ENCODE peak calls at places on chromosomes 7 and 10, in nine cellular contexts. One of them, this sample, is unnamed.

GRCh38 chr7:121329460-121330052 is 756 bp downstream of the WNT16 start:
- DNase-seq in stimulated activated CD4-positive, alpha-beta T cell treated with anti-CD3 and anti-CD28 coated beads, Interleukin-1b, Interleukin-23, amount 100 ng/mL, for 4 hours: no peak
- DNase-seq in lower lobe of right lung: peak
- DNase-seq in T-helper 1 cell: no peak
- DNase-seq in fibroblast of lung: no peak
- DNase-seq in NCI-H446: no peak
- DNase-seq in stimulated activated naive CD4-positive, alpha-beta T cell: no peak
- DNase-seq in NCI-H774: no peak
- DNase-seq in amniotic epithelial cell: no peak
- DNase-seq in this sample: no peak

GRCh38 chr7:90706067-90706716 is 110.1 kb downstream of the CDK14 start:
- DNase-seq in stimulated activated CD4-positive, alpha-beta T cell treated with anti-CD3 and anti-CD28 coated beads, Interleukin-1b, Interleukin-23, amount 100 ng/mL, for 4 hours: no peak
- DNase-seq in T-helper 1 cell: no peak
- DNase-seq in NCI-H446: no peak
- DNase-seq in stimulated activated naive CD4-positive, alpha-beta T cell: no peak
- DNase-seq in NCI-H774: peak
- DNase-seq in fibroblast of lung: peak
- DNase-seq in amniotic epithelial cell: peak
- DNase-seq in lower lobe of right lung: no peak
- DNase-seq in this sample: no peak

GRCh38 chr10:77967611-77968022 is 41.1 kb upstream of the DLG5 start:
- DNase-seq in NCI-H446: no peak
- DNase-seq in NCI-H774: no peak
- DNase-seq in stimulated activated CD4-positive, alpha-beta T cell treated with anti-CD3 and anti-CD28 coated beads, Interleukin-1b, Interleukin-23, amount 100 ng/mL, for 4 hours: no peak
- DNase-seq in T-helper 1 cell: no peak
- DNase-seq in lower lobe of right lung: no peak
- DNase-seq in stimulated activated naive CD4-positive, alpha-beta T cell: no peak
- DNase-seq in fibroblast of lung: no peak
- DNase-seq in amniotic epithelial cell: no peak
- DNase-seq in this sample: no peak

GRCh38 chr10:17199351-17199804 is 2.1 kb downstream of the TRDMT1 start:
- DNase-seq in NCI-H446: no peak
- DNase-seq in NCI-H774: no peak
- DNase-seq in amniotic epithelial cell: peak
- DNase-seq in stimulated activated naive CD4-positive, alpha-beta T cell: no peak
- DNase-seq in T-helper 1 cell: no peak
- DNase-seq in stimulated activated CD4-positive, alpha-beta T cell treated with anti-CD3 and anti-CD28 coated beads, Interleukin-1b, Interleukin-23, amount 100 ng/mL, for 4 hours: no peak
- DNase-seq in fibroblast of lung: peak
- DNase-seq in lower lobe of right lung: no peak
- DNase-seq in this sample: no peak

GRCh38 chr10:66353422-66353821 is 572.4 kb upstream of the LRRTM3 start:
- DNase-seq in fibroblast of lung: no peak
- DNase-seq in amniotic epithelial cell: no peak
- DNase-seq in NCI-H774: no peak
- DNase-seq in T-helper 1 cell: no peak
- DNase-seq in stimulated activated naive CD4-positive, alpha-beta T cell: no peak
- DNase-seq in NCI-H446: no peak
- DNase-seq in lower lobe of right lung: no peak
- DNase-seq in stimulated activated CD4-positive, alpha-beta T cell treated with anti-CD3 and anti-CD28 coated beads, Interleukin-1b, Interleukin-23, amount 100 ng/mL, for 4 hours: no peak
- DNase-seq in this sample: no peak

GRCh38 chr7:17130281-17131059 is 168.0 kb upstream of the AHR start:
- DNase-seq in amniotic epithelial cell: peak
- DNase-seq in fibroblast of lung: peak
- DNase-seq in lower lobe of right lung: no peak
- DNase-seq in stimulated activated naive CD4-positive, alpha-beta T cell: no peak
- DNase-seq in T-helper 1 cell: no peak
- DNase-seq in NCI-H446: no peak
- DNase-seq in NCI-H774: no peak
- DNase-seq in stimulated activated CD4-positive, alpha-beta T cell treated with anti-CD3 and anti-CD28 coated beads, Interleukin-1b, Interleukin-23, amount 100 ng/mL, for 4 hours: no peak
- DNase-seq in this sample: no peak

GRCh38 chr7:26369519-26370385 is 78.1 kb downstream of the SNX10 start:
- DNase-seq in NCI-H446: peak
- DNase-seq in lower lobe of right lung: no peak
- DNase-seq in NCI-H774: peak
- DNase-seq in stimulated activated naive CD4-positive, alpha-beta T cell: no peak
- DNase-seq in fibroblast of lung: peak
- DNase-seq in stimulated activated CD4-positive, alpha-beta T cell treated with anti-CD3 and anti-CD28 coated beads, Interleukin-1b, Interleukin-23, amount 100 ng/mL, for 4 hours: peak
- DNase-seq in amniotic epithelial cell: peak
- DNase-seq in T-helper 1 cell: peak
- DNase-seq in this sample: no peak

GRCh38 chr10:68938884-68939283 is 17.1 kb upstream of the DDX21 start:
- DNase-seq in NCI-H774: no peak
- DNase-seq in T-helper 1 cell: no peak
- DNase-seq in lower lobe of right lung: no peak
- DNase-seq in NCI-H446: no peak
- DNase-seq in stimulated activated CD4-positive, alpha-beta T cell treated with anti-CD3 and anti-CD28 coated beads, Interleukin-1b, Interleukin-23, amount 100 ng/mL, for 4 hours: no peak
- DNase-seq in fibroblast of lung: no peak
- DNase-seq in stimulated activated naive CD4-positive, alpha-beta T cell: no peak
- DNase-seq in amniotic epithelial cell: no peak
- DNase-seq in this sample: no peak

GRCh38 chr7:113087278-113087998 is 811 bp upstream of the GPR85 start:
- DNase-seq in amniotic epithelial cell: peak
- DNase-seq in stimulated activated naive CD4-positive, alpha-beta T cell: no peak
- DNase-seq in fibroblast of lung: peak
- DNase-seq in T-helper 1 cell: no peak
- DNase-seq in NCI-H774: peak
- DNase-seq in NCI-H446: no peak
- DNase-seq in lower lobe of right lung: no peak
- DNase-seq in stimulated activated CD4-positive, alpha-beta T cell treated with anti-CD3 and anti-CD28 coated beads, Interleukin-1b, Interleukin-23, amount 100 ng/mL, for 4 hours: no peak
- DNase-seq in this sample: peak

GRCh38 chr10:74728225-74728624 is 98.2 kb upstream of the KAT6B start:
- DNase-seq in NCI-H446: no peak
- DNase-seq in fibroblast of lung: no peak
- DNase-seq in lower lobe of right lung: no peak
- DNase-seq in NCI-H774: no peak
- DNase-seq in amniotic epithelial cell: no peak
- DNase-seq in stimulated activated naive CD4-positive, alpha-beta T cell: no peak
- DNase-seq in stimulated activated CD4-positive, alpha-beta T cell treated with anti-CD3 and anti-CD28 coated beads, Interleukin-1b, Interleukin-23, amount 100 ng/mL, for 4 hours: no peak
- DNase-seq in T-helper 1 cell: no peak
- DNase-seq in this sample: no peak

GRCh38 chr7:105493928-105494325 is 28.1 kb downstream of the PUS7 start:
- DNase-seq in amniotic epithelial cell: peak
- DNase-seq in NCI-H446: no peak
- DNase-seq in fibroblast of lung: peak
- DNase-seq in T-helper 1 cell: no peak
- DNase-seq in lower lobe of right lung: no peak
- DNase-seq in stimulated activated naive CD4-positive, alpha-beta T cell: no peak
- DNase-seq in NCI-H774: no peak
- DNase-seq in stimulated activated CD4-positive, alpha-beta T cell treated with anti-CD3 and anti-CD28 coated beads, Interleukin-1b, Interleukin-23, amount 100 ng/mL, for 4 hours: no peak
- DNase-seq in this sample: no peak

GRCh38 chr10:123766012-123766411 is 99.9 kb downstream of the GPR26 start:
- DNase-seq in fibroblast of lung: no peak
- DNase-seq in NCI-H446: no peak
- DNase-seq in amniotic epithelial cell: no peak
- DNase-seq in stimulated activated naive CD4-positive, alpha-beta T cell: no peak
- DNase-seq in NCI-H774: no peak
- DNase-seq in lower lobe of right lung: no peak
- DNase-seq in T-helper 1 cell: no peak
- DNase-seq in stimulated activated CD4-positive, alpha-beta T cell treated with anti-CD3 and anti-CD28 coated beads, Interleukin-1b, Interleukin-23, amount 100 ng/mL, for 4 hours: no peak
- DNase-seq in this sample: no peak

GRCh38 chr10:89327803-89328441 is at the start of gene IFIT3:
- DNase-seq in NCI-H774: no peak
- DNase-seq in NCI-H446: no peak
- DNase-seq in amniotic epithelial cell: peak
- DNase-seq in fibroblast of lung: peak
- DNase-seq in stimulated activated CD4-positive, alpha-beta T cell treated with anti-CD3 and anti-CD28 coated beads, Interleukin-1b, Interleukin-23, amount 100 ng/mL, for 4 hours: no peak
- DNase-seq in T-helper 1 cell: no peak
- DNase-seq in lower lobe of right lung: peak
- DNase-seq in stimulated activated naive CD4-positive, alpha-beta T cell: no peak
- DNase-seq in this sample: no peak

GRCh38 chr10:8418631-8419030 is 364.1 kb downstream of the GATA3 start:
- DNase-seq in stimulated activated naive CD4-positive, alpha-beta T cell: no peak
- DNase-seq in lower lobe of right lung: no peak
- DNase-seq in stimulated activated CD4-positive, alpha-beta T cell treated with anti-CD3 and anti-CD28 coated beads, Interleukin-1b, Interleukin-23, amount 100 ng/mL, for 4 hours: no peak
- DNase-seq in T-helper 1 cell: no peak
- DNase-seq in NCI-H446: no peak
- DNase-seq in NCI-H774: no peak
- DNase-seq in amniotic epithelial cell: peak
- DNase-seq in fibroblast of lung: no peak
- DNase-seq in this sample: no peak

GRCh38 chr7:18239212-18239611 is 211.6 kb upstream of the PRPS1L1 start:
- DNase-seq in NCI-H446: no peak
- DNase-seq in T-helper 1 cell: no peak
- DNase-seq in lower lobe of right lung: no peak
- DNase-seq in amniotic epithelial cell: no peak
- DNase-seq in stimulated activated CD4-positive, alpha-beta T cell treated with anti-CD3 and anti-CD28 coated beads, Interleukin-1b, Interleukin-23, amount 100 ng/mL, for 4 hours: no peak
- DNase-seq in NCI-H774: no peak
- DNase-seq in fibroblast of lung: no peak
- DNase-seq in stimulated activated naive CD4-positive, alpha-beta T cell: no peak
- DNase-seq in this sample: no peak

GRCh38 chr10:66869635-66870034 is 56.2 kb upstream of the LRRTM3 start:
- DNase-seq in T-helper 1 cell: no peak
- DNase-seq in amniotic epithelial cell: no peak
- DNase-seq in stimulated activated naive CD4-positive, alpha-beta T cell: no peak
- DNase-seq in stimulated activated CD4-positive, alpha-beta T cell treated with anti-CD3 and anti-CD28 coated beads, Interleukin-1b, Interleukin-23, amount 100 ng/mL, for 4 hours: no peak
- DNase-seq in NCI-H446: no peak
- DNase-seq in lower lobe of right lung: no peak
- DNase-seq in fibroblast of lung: no peak
- DNase-seq in NCI-H774: no peak
- DNase-seq in this sample: no peak

GRCh38 chr7:140358024-140358770 is 40.1 kb downstream of the SLC37A3 start:
- DNase-seq in amniotic epithelial cell: no peak
- DNase-seq in T-helper 1 cell: no peak
- DNase-seq in fibroblast of lung: no peak
- DNase-seq in stimulated activated naive CD4-positive, alpha-beta T cell: no peak
- DNase-seq in NCI-H446: no peak
- DNase-seq in stimulated activated CD4-positive, alpha-beta T cell treated with anti-CD3 and anti-CD28 coated beads, Interleukin-1b, Interleukin-23, amount 100 ng/mL, for 4 hours: no peak
- DNase-seq in NCI-H774: no peak
- DNase-seq in lower lobe of right lung: no peak
- DNase-seq in this sample: no peak

GRCh38 chr7:28984631-28985030 is 26.5 kb upstream of the TRIL start:
- DNase-seq in NCI-H446: no peak
- DNase-seq in NCI-H774: no peak
- DNase-seq in amniotic epithelial cell: peak
- DNase-seq in stimulated activated naive CD4-positive, alpha-beta T cell: no peak
- DNase-seq in fibroblast of lung: peak
- DNase-seq in stimulated activated CD4-positive, alpha-beta T cell treated with anti-CD3 and anti-CD28 coated beads, Interleukin-1b, Interleukin-23, amount 100 ng/mL, for 4 hours: no peak
- DNase-seq in T-helper 1 cell: no peak
- DNase-seq in lower lobe of right lung: peak
- DNase-seq in this sample: no peak

GRCh38 chr10:3720228-3721019 is 64.6 kb downstream of the KLF6 start:
- DNase-seq in fibroblast of lung: peak
- DNase-seq in stimulated activated CD4-positive, alpha-beta T cell treated with anti-CD3 and anti-CD28 coated beads, Interleukin-1b, Interleukin-23, amount 100 ng/mL, for 4 hours: no peak
- DNase-seq in NCI-H446: no peak
- DNase-seq in lower lobe of right lung: peak
- DNase-seq in T-helper 1 cell: no peak
- DNase-seq in stimulated activated naive CD4-positive, alpha-beta T cell: no peak
- DNase-seq in NCI-H774: no peak
- DNase-seq in amniotic epithelial cell: peak
- DNase-seq in this sample: no peak

GRCh38 chr7:151539055-151539714 is 19.5 kb upstream of the RHEB start:
- DNase-seq in NCI-H774: peak
- DNase-seq in lower lobe of right lung: no peak
- DNase-seq in NCI-H446: no peak
- DNase-seq in amniotic epithelial cell: peak
- DNase-seq in T-helper 1 cell: no peak
- DNase-seq in fibroblast of lung: no peak
- DNase-seq in stimulated activated naive CD4-positive, alpha-beta T cell: no peak
- DNase-seq in stimulated activated CD4-positive, alpha-beta T cell treated with anti-CD3 and anti-CD28 coated beads, Interleukin-1b, Interleukin-23, amount 100 ng/mL, for 4 hours: no peak
- DNase-seq in this sample: no peak

GRCh38 chr10:113802997-113803396 is 50.9 kb downstream of the DCLRE1A start:
- DNase-seq in NCI-H446: no peak
- DNase-seq in stimulated activated CD4-positive, alpha-beta T cell treated with anti-CD3 and anti-CD28 coated beads, Interleukin-1b, Interleukin-23, amount 100 ng/mL, for 4 hours: no peak
- DNase-seq in amniotic epithelial cell: no peak
- DNase-seq in stimulated activated naive CD4-positive, alpha-beta T cell: no peak
- DNase-seq in lower lobe of right lung: no peak
- DNase-seq in NCI-H774: no peak
- DNase-seq in T-helper 1 cell: no peak
- DNase-seq in fibroblast of lung: no peak
- DNase-seq in this sample: no peak

GRCh38 chr7:3592438-3593134 is 291.5 kb downstream of the SDK1 start:
- DNase-seq in T-helper 1 cell: no peak
- DNase-seq in fibroblast of lung: peak
- DNase-seq in stimulated activated CD4-positive, alpha-beta T cell treated with anti-CD3 and anti-CD28 coated beads, Interleukin-1b, Interleukin-23, amount 100 ng/mL, for 4 hours: no peak
- DNase-seq in stimulated activated naive CD4-positive, alpha-beta T cell: no peak
- DNase-seq in lower lobe of right lung: no peak
- DNase-seq in NCI-H774: peak
- DNase-seq in amniotic epithelial cell: peak
- DNase-seq in NCI-H446: no peak
- DNase-seq in this sample: no peak

GRCh38 chr10:48589266-48589665 is 15.6 kb downstream of the ARHGAP22 start:
- DNase-seq in stimulated activated CD4-positive, alpha-beta T cell treated with anti-CD3 and anti-CD28 coated beads, Interleukin-1b, Interleukin-23, amount 100 ng/mL, for 4 hours: no peak
- DNase-seq in lower lobe of right lung: no peak
- DNase-seq in NCI-H446: no peak
- DNase-seq in T-helper 1 cell: no peak
- DNase-seq in fibroblast of lung: peak
- DNase-seq in amniotic epithelial cell: peak
- DNase-seq in NCI-H774: no peak
- DNase-seq in stimulated activated naive CD4-positive, alpha-beta T cell: no peak
- DNase-seq in this sample: no peak

GRCh38 chr10:62047960-62048383 is 146.5 kb downstream of the ARID5B start:
- DNase-seq in T-helper 1 cell: no peak
- DNase-seq in stimulated activated CD4-positive, alpha-beta T cell treated with anti-CD3 and anti-CD28 coated beads, Interleukin-1b, Interleukin-23, amount 100 ng/mL, for 4 hours: peak
- DNase-seq in amniotic epithelial cell: peak
- DNase-seq in fibroblast of lung: no peak
- DNase-seq in stimulated activated naive CD4-positive, alpha-beta T cell: no peak
- DNase-seq in NCI-H774: no peak
- DNase-seq in NCI-H446: no peak
- DNase-seq in lower lobe of right lung: no peak
- DNase-seq in this sample: no peak

GRCh38 chr7:141220263-141220662 is 146.4 kb downstream of the TMEM178B start:
- DNase-seq in lower lobe of right lung: no peak
- DNase-seq in T-helper 1 cell: no peak
- DNase-seq in stimulated activated naive CD4-positive, alpha-beta T cell: no peak
- DNase-seq in fibroblast of lung: peak
- DNase-seq in NCI-H774: peak
- DNase-seq in NCI-H446: no peak
- DNase-seq in amniotic epithelial cell: no peak
- DNase-seq in stimulated activated CD4-positive, alpha-beta T cell treated with anti-CD3 and anti-CD28 coated beads, Interleukin-1b, Interleukin-23, amount 100 ng/mL, for 4 hours: no peak
- DNase-seq in this sample: no peak

GRCh38 chr7:20959281-20959680 is 172.6 kb upstream of the SP8 start:
- DNase-seq in stimulated activated naive CD4-positive, alpha-beta T cell: no peak
- DNase-seq in T-helper 1 cell: no peak
- DNase-seq in stimulated activated CD4-positive, alpha-beta T cell treated with anti-CD3 and anti-CD28 coated beads, Interleukin-1b, Interleukin-23, amount 100 ng/mL, for 4 hours: no peak
- DNase-seq in lower lobe of right lung: no peak
- DNase-seq in amniotic epithelial cell: no peak
- DNase-seq in NCI-H774: peak
- DNase-seq in fibroblast of lung: no peak
- DNase-seq in NCI-H446: no peak
- DNase-seq in this sample: no peak

This sample was measured in NCI-H1048.